ENCODE peak calls at places on chromosomes 11 and 22, in seven cellular contexts. A, S, W, K, P, R and C are unnamed samples.

GRCh38 chr11:34915136-34916013 is 804 bp downstream of the APIP start:
- DNase-seq in A (peak), R (no peak), P (no peak), K (peak), S (peak), W (no peak), C (no peak)

GRCh38 chr22:47943729-47944700 is 1181.6 kb downstream of the TBC1D22A start:
- DNase-seq in P (no peak), K (no peak), S (no peak), W (no peak), A (no peak), R (no peak), C (no peak)

GRCh38 chr11:22666700-22667439 is 459 bp downstream of the GAS2 start:
- DNase-seq in K (peak), A (no peak), S (peak), P (peak), R (peak), W (peak), C (no peak)

GRCh38 chr22:44449061-44449682 is 48.9 kb downstream of the RTL6 start:
- DNase-seq in K (peak), S (no peak), R (peak), A (peak), P (no peak), W (no peak), C (peak)

GRCh38 chr22:24440718-24441405 is 13.5 kb downstream of the ADORA2A start:
- DNase-seq in A (no peak), W (no peak), P (peak), R (no peak), K (no peak), S (no peak), C (no peak)

GRCh38 chr11:132992838-132993680 is 539.2 kb downstream of the OPCML start:
- DNase-seq in W (no peak), K (peak), A (peak), S (no peak), P (no peak), R (no peak), C (no peak)

GRCh38 chr11:61026121-61027031 is 54.9 kb downstream of the CD6 start:
- DNase-seq in S (no peak), P (no peak), K (no peak), R (no peak), W (no peak), A (no peak), C (no peak)

GRCh38 chr11:110564676-110565343 is 135.1 kb downstream of the FDX1 start:
- DNase-seq in P (no peak), R (no peak), A (no peak), S (no peak), W (no peak), K (no peak), C (no peak)

GRCh38 chr11:116537121-116537520 is 235.7 kb downstream of the BUD13 start:
- DNase-seq in P (peak), R (no peak), A (no peak), K (no peak), S (no peak), W (no peak), C (no peak)

GRCh38 chr11:131592152-131592551 is 221.7 kb downstream of the NTM start:
- DNase-seq in P (no peak), K (no peak), R (no peak), W (no peak), S (no peak), A (no peak), C (no peak)

GRCh38 chr11:119673389-119674336 is 55.3 kb downstream of the NECTIN1 start:
- DNase-seq in W (no peak), K (no peak), P (no peak), S (no peak), R (no peak), A (no peak), C (no peak)

GRCh38 chr22:45212992-45213751 is 27.5 kb downstream of the KIAA0930 start:
- DNase-seq in S (no peak), A (peak), R (peak), W (no peak), P (no peak), K (peak), C (no peak)

GRCh38 chr22:24474221-24474620 is 20.9 kb upstream of the UPB1 start:
- DNase-seq in A (peak), S (no peak), R (no peak), P (peak), W (no peak), K (peak), C (peak)

GRCh38 chr22:37827056-37827455 is 3.9 kb downstream of the GALR3 start:
- DNase-seq in P (no peak), W (no peak), S (no peak), R (no peak), K (peak), A (no peak), C (no peak)

DNA sequence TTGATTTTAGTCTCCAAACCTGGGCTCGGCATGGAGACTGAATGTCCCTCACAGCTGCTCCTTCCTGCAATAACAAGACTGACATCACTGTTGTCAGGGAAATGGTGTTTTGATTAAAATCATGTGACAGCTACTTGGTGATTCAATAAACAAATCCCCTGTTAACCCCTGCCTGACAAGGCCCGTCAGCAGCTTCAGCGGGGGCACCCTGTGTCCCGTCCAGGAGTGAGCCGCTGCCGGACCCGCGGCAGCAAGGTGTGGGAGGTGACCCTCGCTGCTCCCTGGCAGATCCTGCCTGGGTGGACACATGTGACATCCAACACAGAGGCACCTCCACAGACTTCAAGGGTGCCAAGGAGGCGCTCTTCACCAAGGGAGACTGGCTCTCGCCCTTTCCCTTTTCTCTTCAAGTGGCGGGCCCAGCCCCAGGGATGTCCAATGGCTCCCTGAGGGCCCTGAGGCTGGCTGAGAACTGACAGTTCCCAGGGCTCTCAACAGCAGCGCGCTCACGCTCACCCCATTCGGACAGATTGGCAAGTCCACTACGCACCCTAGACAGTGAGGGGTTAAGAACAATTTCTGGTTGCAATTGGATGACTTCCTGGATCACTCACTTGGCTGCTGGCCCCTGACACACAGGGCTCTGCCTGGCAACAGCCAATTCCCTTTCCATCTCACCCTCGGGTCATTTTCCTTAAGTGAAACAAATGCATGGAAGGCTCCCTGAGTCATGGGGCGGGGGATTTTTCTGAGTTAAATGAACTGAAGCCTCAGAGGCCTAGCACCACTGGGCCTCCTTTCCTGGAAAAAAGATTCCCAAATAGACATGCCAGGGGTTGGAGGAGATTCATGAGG is 30.7 kb downstream of the PPP2R1B start:
- DNase-seq in W (peak), R (peak), S (no peak), P (peak), A (peak), K (peak), C (peak)
- TF ChIP-seq CTCF in W (no peak), R (no peak), S (no peak), P (no peak), A (peak), K (no peak), C (peak)

GRCh38 chr11:122979815-122980656 is 1.6 kb downstream of the BSX start:
- DNase-seq in W (no peak), R (no peak), A (no peak), P (no peak), S (no peak), K (no peak), C (no peak)

GRCh38 chr11:122981388-122982264 is at the start of gene BSX:
- DNase-seq in R (peak), A (peak), K (peak), P (no peak), W (peak), S (no peak), C (no peak)

GRCh38 chr11:122979103-122979814 is 2.4 kb downstream of the BSX start:
- DNase-seq in P (no peak), S (no peak), R (no peak), A (no peak), K (no peak), W (no peak), C (no peak)

GRCh38 chr11:122984186-122985011 is 2.8 kb upstream of the BSX start:
- DNase-seq in K (no peak), W (no peak), P (no peak), S (no peak), A (no peak), R (no peak), C (no peak)

DNA sequence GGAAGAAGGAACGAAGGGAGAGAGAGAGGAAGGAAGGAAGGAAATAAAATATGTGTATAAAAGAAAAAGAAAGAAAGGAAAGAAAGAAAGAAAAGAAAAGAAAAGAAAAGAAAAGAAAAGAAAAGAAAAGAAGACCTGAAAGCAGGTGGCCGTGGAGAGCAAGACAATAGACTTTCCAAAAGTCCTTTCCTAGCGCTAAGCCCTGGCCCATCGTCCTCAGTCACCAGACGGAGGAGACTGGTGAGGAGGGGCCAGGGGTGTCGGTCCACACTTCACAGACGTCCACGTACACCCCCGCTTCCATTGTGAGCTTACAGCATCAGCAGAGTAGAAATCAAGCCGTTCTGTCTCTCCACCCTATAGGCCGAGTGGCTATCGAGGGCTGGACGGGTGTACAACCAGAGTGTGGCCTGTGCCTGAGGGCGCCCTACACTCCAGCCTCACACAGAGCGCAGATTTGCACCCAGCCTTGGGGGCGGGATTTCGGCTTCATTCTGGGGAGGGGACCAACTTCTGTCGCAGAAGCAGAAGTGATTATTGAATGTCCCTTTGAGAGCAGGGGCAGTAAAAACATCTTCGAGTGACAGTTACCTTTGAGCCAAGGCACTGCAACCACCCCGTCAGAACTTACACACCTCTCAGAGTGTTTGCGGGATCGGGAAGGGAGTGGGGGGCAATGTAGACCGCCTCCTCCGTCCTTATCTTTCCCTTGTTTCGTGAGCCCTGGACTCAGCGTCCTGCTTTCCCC is 2.0 kb upstream of the BSX start:
- DNase-seq in P (no peak), A (no peak), W (no peak), K (no peak), R (no peak), S (no peak), C (no peak)
- H3K4me3 ChIP-seq in P (peak), A (peak), W (peak), K (peak), R (peak), S (peak), C (peak)

GRCh38 chr11:11267312-11267711 is 85.7 kb downstream of the CSNK2A3 start:
- DNase-seq in R (no peak), W (no peak), P (no peak), S (no peak), A (no peak), K (no peak), C (no peak)
- TF ChIP-seq CTCF in R (no peak), W (no peak), P (no peak), S (no peak), A (no peak), K (no peak), C (no peak)

GRCh38 chr11:129312741-129313587 is 62.7 kb upstream of the BARX2 start:
- DNase-seq in R (no peak), K (no peak), A (peak), S (no peak), P (no peak), W (no peak), C (no peak)

GRCh38 chr11:129313588-129314288 is 61.9 kb upstream of the BARX2 start:
- DNase-seq in R (no peak), K (peak), W (no peak), S (no peak), P (no peak), A (peak), C (no peak)

GRCh38 chr11:129302386-129303101 is 73.1 kb upstream of the BARX2 start:
- DNase-seq in S (no peak), P (peak), R (no peak), A (no peak), W (no peak), K (no peak), C (no peak)

GRCh38 chr11:129307162-129307561 is 68.5 kb upstream of the BARX2 start:
- DNase-seq in P (no peak), S (no peak), A (no peak), R (no peak), W (no peak), K (no peak), C (no peak)

GRCh38 chr11:129308241-129308865 is 67.3 kb upstream of the BARX2 start:
- DNase-seq in S (no peak), R (no peak), W (no peak), P (peak), K (no peak), A (no peak), C (no peak)
- H3K4me3 ChIP-seq in S (no peak), R (no peak), W (no peak), P (peak), K (no peak), A (no peak), C (no peak)

GRCh38 chr11:96012086-96012824 is 88.3 kb upstream of the MTMR2 start:
- DNase-seq in R (no peak), W (peak), A (peak), K (peak), P (no peak), S (peak), C (peak)
- TF ChIP-seq CTCF in R (peak), W (no peak), A (peak), K (peak), P (peak), S (peak), C (peak)

GRCh38 chr22:18970948-18971315 is 34.8 kb upstream of the PRODH start:
- DNase-seq in A (no peak), P (no peak), K (no peak), W (no peak), S (no peak), R (no peak), C (no peak)
- H3K4me3 ChIP-seq in A (no peak), P (peak), K (no peak), W (peak), S (peak), R (peak), C (peak)

DNA sequence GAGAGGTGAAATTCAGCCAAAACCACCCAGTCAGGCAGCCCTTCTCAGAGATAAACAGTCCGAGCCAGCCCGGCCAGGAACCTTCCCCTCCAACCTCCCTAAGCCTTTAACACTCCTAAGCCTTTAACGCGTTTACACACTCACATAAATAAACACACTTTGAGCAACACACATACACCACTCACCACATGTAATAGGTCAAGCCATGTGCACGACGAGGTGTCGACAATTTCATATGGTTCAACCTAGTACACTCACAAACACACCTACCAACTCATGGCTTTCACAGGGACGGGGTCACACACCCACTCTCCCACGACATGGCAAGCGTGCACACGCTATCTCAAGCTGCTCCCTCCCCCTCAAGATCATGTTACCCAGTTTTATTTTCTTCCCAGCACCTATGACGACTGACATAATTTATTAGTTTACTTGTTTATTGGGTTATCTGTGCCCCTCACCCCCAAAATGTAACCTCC is 15.5 kb downstream of the SLC43A1 start:
- DNase-seq in K (no peak), W (no peak), P (no peak), S (no peak), R (no peak), A (no peak), C (no peak)
- TF ChIP-seq CTCF in K (no peak), W (no peak), P (no peak), S (no peak), R (no peak), A (no peak), C (no peak)

GRCh38 chr11:75141166-75141565 is 9.7 kb upstream of the SLCO2B1 start:
- DNase-seq in A (no peak), P (peak), R (no peak), K (no peak), S (no peak), W (no peak), C (no peak)

GRCh38 chr11:75140269-75141138 is 10.4 kb upstream of the SLCO2B1 start:
- DNase-seq in S (peak), R (peak), K (peak), P (peak), A (peak), W (peak), C (no peak)

GRCh38 chr11:75144716-75145014 is 6.2 kb upstream of the SLCO2B1 start:
- DNase-seq in P (no peak), R (no peak), A (no peak), W (no peak), K (no peak), S (no peak), C (no peak)

GRCh38 chr11:75143420-75143731 is 7.5 kb upstream of the SLCO2B1 start:
- DNase-seq in W (no peak), A (no peak), S (no peak), R (no peak), P (no peak), K (no peak), C (no peak)

GRCh38 chr11:75142714-75143419 is 8.0 kb upstream of the SLCO2B1 start:
- DNase-seq in R (peak), P (peak), A (peak), K (peak), W (no peak), S (no peak), C (peak)
- H3K4me3 ChIP-seq in R (no peak), P (no peak), A (no peak), K (no peak), W (no peak), S (no peak), C (no peak)

DNA sequence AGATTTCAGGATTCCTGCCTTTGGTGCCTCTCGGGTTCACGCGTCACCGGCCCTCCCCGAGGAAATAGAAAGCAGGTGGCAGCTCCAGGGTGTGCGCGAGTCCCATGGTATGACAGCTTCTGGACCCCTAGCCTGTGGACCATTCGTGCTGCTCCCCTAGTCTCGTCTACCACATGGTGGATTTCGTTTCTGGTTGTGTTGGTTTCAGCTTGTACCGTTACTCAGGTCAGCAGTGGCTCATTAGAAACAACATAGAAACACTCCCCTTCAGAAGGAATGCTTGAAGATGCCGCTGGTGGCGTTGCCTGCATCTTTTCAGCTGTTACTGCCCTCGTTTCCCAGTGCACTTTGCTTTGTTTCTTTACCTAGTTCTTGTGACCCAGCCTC is 705 bp downstream of the TTC17 start:
- DNase-seq in A (peak), K (peak), R (no peak), W (no peak), P (no peak), S (no peak), C (no peak)
- TF ChIP-seq CTCF in A (no peak), K (no peak), R (no peak), W (no peak), P (no peak), S (no peak), C (no peak)